ENCODE peak calls at places on chromosomes 3 and 15, in nine cellular contexts. One of them, this sample, is unnamed.

GRCh38 chr3:166688665-166689064 is 691.4 kb downstream of the ZBBX start:
- DNase-seq in HAP-1: no peak
- DNase-seq in brain microvascular endothelial cell: no peak
- DNase-seq in BE2C: no peak
- DNase-seq in cardiac muscle cell: no peak
- DNase-seq in neuronal stem cell: no peak
- DNase-seq in MG63: no peak
- DNase-seq in AG09309: no peak
- DNase-seq in CD8-positive, alpha-beta memory T cell: no peak
- DNase-seq in this sample: no peak

GRCh38 chr15:48221885-48222284 is 15.8 kb downstream of the SLC12A1 start:
- DNase-seq in HAP-1: no peak
- DNase-seq in brain microvascular endothelial cell: no peak
- DNase-seq in BE2C: no peak
- DNase-seq in cardiac muscle cell: no peak
- DNase-seq in neuronal stem cell: no peak
- DNase-seq in MG63: peak
- DNase-seq in AG09309: no peak
- DNase-seq in CD8-positive, alpha-beta memory T cell: no peak
- DNase-seq in this sample: no peak

GRCh38 chr3:158272071-158272470 is 162.2 kb downstream of the RSRC1 start:
- DNase-seq in HAP-1: peak
- DNase-seq in brain microvascular endothelial cell: no peak
- DNase-seq in BE2C: no peak
- DNase-seq in cardiac muscle cell: no peak
- DNase-seq in neuronal stem cell: no peak
- DNase-seq in MG63: no peak
- DNase-seq in AG09309: no peak
- DNase-seq in CD8-positive, alpha-beta memory T cell: no peak
- DNase-seq in this sample: peak

GRCh38 chr3:99757948-99758347 is 59.7 kb upstream of the CMSS1 start:
- DNase-seq in HAP-1: no peak
- DNase-seq in brain microvascular endothelial cell: no peak
- DNase-seq in BE2C: no peak
- DNase-seq in cardiac muscle cell: no peak
- DNase-seq in neuronal stem cell: no peak
- DNase-seq in MG63: no peak
- DNase-seq in AG09309: no peak
- DNase-seq in CD8-positive, alpha-beta memory T cell: no peak
- DNase-seq in this sample: no peak

GRCh38 chr15:36595625-36596024 is 16.2 kb downstream of the CDIN1 start:
- DNase-seq in HAP-1: no peak
- DNase-seq in brain microvascular endothelial cell: no peak
- DNase-seq in BE2C: no peak
- DNase-seq in cardiac muscle cell: no peak
- DNase-seq in neuronal stem cell: no peak
- DNase-seq in MG63: no peak
- DNase-seq in AG09309: no peak
- DNase-seq in CD8-positive, alpha-beta memory T cell: no peak
- DNase-seq in this sample: no peak

GRCh38 chr3:48222616-48223513 is at the start of gene CAMP:
- DNase-seq in HAP-1: peak
- DNase-seq in brain microvascular endothelial cell: no peak
- DNase-seq in BE2C: peak
- DNase-seq in cardiac muscle cell: peak
- DNase-seq in neuronal stem cell: no peak
- DNase-seq in MG63: peak
- DNase-seq in AG09309: peak
- DNase-seq in CD8-positive, alpha-beta memory T cell: no peak
- DNase-seq in this sample: no peak

GRCh38 chr15:40217166-40217785 is 21.6 kb upstream of the PAK6 start:
- DNase-seq in HAP-1: peak
- DNase-seq in brain microvascular endothelial cell: peak
- DNase-seq in BE2C: peak
- DNase-seq in cardiac muscle cell: peak
- DNase-seq in neuronal stem cell: peak
- DNase-seq in MG63: no peak
- DNase-seq in AG09309: peak
- DNase-seq in CD8-positive, alpha-beta memory T cell: peak
- DNase-seq in this sample: peak

GRCh38 chr3:169227911-169228310 is 435.6 kb downstream of the MECOM start:
- DNase-seq in HAP-1: no peak
- DNase-seq in brain microvascular endothelial cell: no peak
- DNase-seq in BE2C: no peak
- DNase-seq in cardiac muscle cell: peak
- DNase-seq in neuronal stem cell: no peak
- DNase-seq in MG63: no peak
- DNase-seq in AG09309: peak
- DNase-seq in CD8-positive, alpha-beta memory T cell: no peak
- DNase-seq in this sample: peak

GRCh38 chr15:28969511-28970085 is 83.8 kb downstream of the APBA2 start:
- DNase-seq in HAP-1: no peak
- DNase-seq in brain microvascular endothelial cell: no peak
- DNase-seq in BE2C: no peak
- DNase-seq in cardiac muscle cell: no peak
- DNase-seq in neuronal stem cell: no peak
- DNase-seq in MG63: peak
- DNase-seq in AG09309: no peak
- DNase-seq in CD8-positive, alpha-beta memory T cell: no peak
- DNase-seq in this sample: no peak

GRCh38 chr3:46186856-46187700 is 21.0 kb downstream of the CCR1 start:
- DNase-seq in HAP-1: no peak
- DNase-seq in brain microvascular endothelial cell: no peak
- DNase-seq in BE2C: no peak
- DNase-seq in cardiac muscle cell: no peak
- DNase-seq in neuronal stem cell: no peak
- DNase-seq in MG63: no peak
- DNase-seq in AG09309: no peak
- DNase-seq in CD8-positive, alpha-beta memory T cell: no peak
- DNase-seq in this sample: no peak

GRCh38 chr15:76235186-76235826 is 76.0 kb downstream of the ETFA start:
- DNase-seq in HAP-1: peak
- DNase-seq in brain microvascular endothelial cell: no peak
- DNase-seq in BE2C: no peak
- DNase-seq in cardiac muscle cell: peak
- DNase-seq in neuronal stem cell: no peak
- DNase-seq in MG63: no peak
- DNase-seq in AG09309: peak
- DNase-seq in CD8-positive, alpha-beta memory T cell: no peak
- DNase-seq in this sample: peak

GRCh38 chr3:194395201-194395600 is 3.9 kb downstream of the GP5 start:
- DNase-seq in HAP-1: peak
- DNase-seq in brain microvascular endothelial cell: no peak
- DNase-seq in BE2C: no peak
- DNase-seq in cardiac muscle cell: no peak
- DNase-seq in neuronal stem cell: no peak
- DNase-seq in MG63: no peak
- DNase-seq in AG09309: no peak
- DNase-seq in CD8-positive, alpha-beta memory T cell: no peak
- DNase-seq in this sample: no peak

GRCh38 chr3:38521391-38521987 is 25.3 kb downstream of the EXOG start:
- DNase-seq in HAP-1: peak
- DNase-seq in brain microvascular endothelial cell: peak
- DNase-seq in BE2C: peak
- DNase-seq in cardiac muscle cell: peak
- DNase-seq in neuronal stem cell: peak
- DNase-seq in MG63: peak
- DNase-seq in AG09309: peak
- DNase-seq in CD8-positive, alpha-beta memory T cell: peak
- DNase-seq in this sample: peak

GRCh38 chr3:51704511-51704950 is 2.3 kb upstream of the GRM2 start:
- DNase-seq in HAP-1: no peak
- DNase-seq in brain microvascular endothelial cell: no peak
- DNase-seq in BE2C: no peak
- DNase-seq in cardiac muscle cell: no peak
- DNase-seq in neuronal stem cell: no peak
- DNase-seq in MG63: no peak
- DNase-seq in AG09309: no peak
- DNase-seq in CD8-positive, alpha-beta memory T cell: peak
- DNase-seq in this sample: no peak

GRCh38 chr3:51703026-51703775 is 3.7 kb upstream of the GRM2 start:
- DNase-seq in HAP-1: no peak
- DNase-seq in brain microvascular endothelial cell: no peak
- DNase-seq in BE2C: no peak
- DNase-seq in cardiac muscle cell: no peak
- DNase-seq in neuronal stem cell: peak
- DNase-seq in MG63: no peak
- DNase-seq in AG09309: no peak
- DNase-seq in CD8-positive, alpha-beta memory T cell: peak
- DNase-seq in this sample: peak

GRCh38 chr3:51705276-51706020 is 1.4 kb upstream of the GRM2 start:
- DNase-seq in HAP-1: no peak
- DNase-seq in brain microvascular endothelial cell: no peak
- DNase-seq in BE2C: no peak
- DNase-seq in cardiac muscle cell: no peak
- DNase-seq in neuronal stem cell: no peak
- DNase-seq in MG63: no peak
- DNase-seq in AG09309: no peak
- DNase-seq in CD8-positive, alpha-beta memory T cell: peak
- DNase-seq in this sample: no peak

GRCh38 chr3:51702156-51702555 is 4.7 kb upstream of the GRM2 start:
- DNase-seq in HAP-1: no peak
- DNase-seq in brain microvascular endothelial cell: no peak
- DNase-seq in BE2C: no peak
- DNase-seq in cardiac muscle cell: no peak
- DNase-seq in neuronal stem cell: no peak
- DNase-seq in MG63: no peak
- DNase-seq in AG09309: no peak
- DNase-seq in CD8-positive, alpha-beta memory T cell: no peak
- DNase-seq in this sample: no peak

DNA sequence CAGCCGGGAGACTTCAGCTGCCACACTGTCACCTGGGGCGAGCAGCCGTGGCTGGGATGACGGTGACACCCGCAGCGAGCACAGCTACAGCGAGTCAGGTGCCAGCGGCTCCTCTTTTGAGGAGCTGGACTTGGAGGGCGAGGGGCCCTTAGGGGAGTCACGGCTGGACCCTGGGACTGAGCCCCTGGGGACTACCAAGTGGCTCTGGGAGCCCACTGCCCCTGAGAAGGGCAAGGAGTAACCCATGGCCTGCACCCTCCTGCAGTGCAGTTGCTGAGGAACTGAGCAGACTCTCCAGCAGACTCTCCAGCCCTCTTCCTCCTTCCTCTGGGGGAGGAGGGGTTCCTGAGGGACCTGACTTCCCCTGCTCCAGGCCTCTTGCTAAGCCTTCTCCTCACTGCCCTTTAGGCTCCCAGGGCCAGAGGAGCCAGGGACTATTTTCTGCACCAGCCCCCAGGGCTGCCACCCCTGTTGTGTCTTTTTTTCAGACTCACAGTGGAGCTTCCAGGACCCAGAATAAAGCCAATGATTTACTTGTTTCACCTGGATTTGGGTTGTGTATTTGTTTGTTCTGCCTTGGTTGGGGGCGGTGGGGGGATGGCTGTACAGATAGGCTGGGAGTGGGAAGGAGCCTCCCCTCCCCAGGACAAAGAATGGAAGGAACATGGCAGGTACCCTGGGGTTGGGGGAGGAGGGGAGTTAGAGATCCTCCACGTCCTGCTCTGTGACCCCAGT is 2.9 kb upstream of the GRM2 start:
- DNase-seq in HAP-1: no peak
- DNase-seq in brain microvascular endothelial cell: no peak
- DNase-seq in BE2C: no peak
- DNase-seq in cardiac muscle cell: no peak
- DNase-seq in neuronal stem cell: no peak
- DNase-seq in MG63: no peak
- DNase-seq in AG09309: no peak
- DNase-seq in CD8-positive, alpha-beta memory T cell: no peak
- DNase-seq in this sample: peak
- H3K4me3 ChIP-seq in HAP-1: no peak
- H3K4me3 ChIP-seq in brain microvascular endothelial cell: no peak
- H3K4me3 ChIP-seq in BE2C: no peak
- H3K4me3 ChIP-seq in cardiac muscle cell: no peak
- H3K4me3 ChIP-seq in neuronal stem cell: no peak
- H3K4me3 ChIP-seq in MG63: no peak
- H3K4me3 ChIP-seq in AG09309: no peak
- H3K4me3 ChIP-seq in CD8-positive, alpha-beta memory T cell: no peak
- H3K4me3 ChIP-seq in this sample: peak

DNA sequence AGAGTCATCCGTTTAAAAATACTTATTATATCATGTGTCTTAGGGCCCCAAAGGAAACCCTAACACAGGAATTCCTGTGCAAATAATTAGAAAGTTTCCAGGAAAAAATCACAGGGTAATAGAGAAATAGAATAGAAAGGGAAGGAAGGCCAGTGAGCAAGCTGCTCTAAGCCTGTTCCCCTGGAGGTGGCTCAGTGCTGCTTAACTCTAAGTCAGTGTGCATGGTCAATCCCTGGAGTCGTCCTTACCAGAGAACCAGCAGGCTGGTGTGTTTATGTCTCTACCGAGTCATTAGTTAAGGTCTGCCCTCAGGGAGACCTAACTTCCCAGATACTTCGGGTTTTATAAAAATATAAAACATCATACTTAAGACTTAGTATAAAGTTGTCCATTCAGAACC is 21.0 kb upstream of the MCF2L2 start:
- DNase-seq in HAP-1: peak
- DNase-seq in brain microvascular endothelial cell: peak
- DNase-seq in BE2C: peak
- DNase-seq in cardiac muscle cell: peak
- DNase-seq in neuronal stem cell: no peak
- DNase-seq in MG63: no peak
- DNase-seq in AG09309: no peak
- DNase-seq in CD8-positive, alpha-beta memory T cell: no peak
- DNase-seq in this sample: peak
- H3K4me3 ChIP-seq in HAP-1: no peak
- H3K4me3 ChIP-seq in brain microvascular endothelial cell: peak
- H3K4me3 ChIP-seq in BE2C: peak
- H3K4me3 ChIP-seq in cardiac muscle cell: peak
- H3K4me3 ChIP-seq in neuronal stem cell: no peak
- H3K4me3 ChIP-seq in MG63: no peak
- H3K4me3 ChIP-seq in AG09309: no peak
- H3K4me3 ChIP-seq in CD8-positive, alpha-beta memory T cell: no peak
- H3K4me3 ChIP-seq in this sample: peak

DNA sequence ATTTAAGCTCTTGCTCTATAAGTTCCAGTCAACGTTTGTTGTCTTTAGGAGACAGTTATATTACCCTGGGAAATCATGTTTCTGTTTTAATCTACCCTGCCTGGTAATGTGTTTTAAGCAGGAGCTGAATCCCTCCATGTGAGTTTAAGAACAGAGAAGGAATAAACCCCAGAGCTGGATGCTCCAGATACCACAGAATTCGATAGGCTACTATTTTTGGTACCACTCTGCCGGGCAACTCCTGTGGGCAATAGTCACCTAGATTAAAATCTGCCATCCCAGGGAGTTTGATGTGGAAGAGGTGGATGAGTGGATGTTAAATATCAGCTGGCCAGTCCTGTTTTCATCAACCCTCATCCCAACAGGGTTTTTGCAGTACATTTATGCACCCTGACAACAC is 20.4 kb downstream of the NUDT16 start:
- DNase-seq in HAP-1: no peak
- DNase-seq in brain microvascular endothelial cell: no peak
- DNase-seq in BE2C: no peak
- DNase-seq in cardiac muscle cell: no peak
- DNase-seq in neuronal stem cell: no peak
- DNase-seq in MG63: no peak
- DNase-seq in AG09309: no peak
- DNase-seq in CD8-positive, alpha-beta memory T cell: no peak
- DNase-seq in this sample: no peak
- H3K4me3 ChIP-seq in HAP-1: no peak
- H3K4me3 ChIP-seq in brain microvascular endothelial cell: no peak
- H3K4me3 ChIP-seq in BE2C: no peak
- H3K4me3 ChIP-seq in cardiac muscle cell: no peak
- H3K4me3 ChIP-seq in neuronal stem cell: no peak
- H3K4me3 ChIP-seq in MG63: no peak
- H3K4me3 ChIP-seq in AG09309: no peak
- H3K4me3 ChIP-seq in CD8-positive, alpha-beta memory T cell: no peak
- H3K4me3 ChIP-seq in this sample: no peak

GRCh38 chr3:195546130-195546560 is 3.0 kb upstream of the PPP1R2 start:
- DNase-seq in HAP-1: no peak
- DNase-seq in brain microvascular endothelial cell: peak
- DNase-seq in BE2C: no peak
- DNase-seq in cardiac muscle cell: peak
- DNase-seq in neuronal stem cell: no peak
- DNase-seq in MG63: peak
- DNase-seq in AG09309: peak
- DNase-seq in CD8-positive, alpha-beta memory T cell: no peak
- DNase-seq in this sample: no peak
- H3K4me3 ChIP-seq in HAP-1: no peak
- H3K4me3 ChIP-seq in brain microvascular endothelial cell: no peak
- H3K4me3 ChIP-seq in BE2C: no peak
- H3K4me3 ChIP-seq in cardiac muscle cell: no peak
- H3K4me3 ChIP-seq in neuronal stem cell: no peak
- H3K4me3 ChIP-seq in MG63: peak
- H3K4me3 ChIP-seq in AG09309: no peak
- H3K4me3 ChIP-seq in CD8-positive, alpha-beta memory T cell: peak
- H3K4me3 ChIP-seq in this sample: no peak

This sample was measured in neural progenitor cell.